ENCODE peak calls at places on chromosomes 7 and 10, in ten cellular contexts. One of them, this sample, is unnamed.

GRCh38 chr7:157278791-157279678 is 57.8 kb upstream of the DNAJB6 start:
- DNase-seq in OCI-LY7: no peak
- DNase-seq in cardiac fibroblast: peak
- DNase-seq in fibroblast of the aortic adventitia: peak
- DNase-seq in heart right ventricle: peak
- DNase-seq in fibroblast of mammary gland: peak
- DNase-seq in foreskin fibroblast: peak
- DNase-seq in left ventricle myocardium inferior: peak
- DNase-seq in tibial artery: no peak
- DNase-seq in IMR-90: no peak
- DNase-seq in this sample: no peak

GRCh38 chr7:55387062-55387965 is 22.2 kb downstream of the LANCL2 start:
- DNase-seq in OCI-LY7: peak
- DNase-seq in cardiac fibroblast: peak
- DNase-seq in fibroblast of the aortic adventitia: peak
- DNase-seq in heart right ventricle: no peak
- DNase-seq in fibroblast of mammary gland: peak
- DNase-seq in foreskin fibroblast: peak
- DNase-seq in left ventricle myocardium inferior: no peak
- DNase-seq in tibial artery: no peak
- DNase-seq in IMR-90: peak
- DNase-seq in this sample: no peak

GRCh38 chr7:29405891-29406290 is 157.7 kb upstream of the PRR15 start:
- DNase-seq in OCI-LY7: no peak
- DNase-seq in cardiac fibroblast: no peak
- DNase-seq in fibroblast of the aortic adventitia: no peak
- DNase-seq in heart right ventricle: no peak
- DNase-seq in fibroblast of mammary gland: no peak
- DNase-seq in foreskin fibroblast: no peak
- DNase-seq in left ventricle myocardium inferior: no peak
- DNase-seq in tibial artery: no peak
- DNase-seq in IMR-90: no peak
- DNase-seq in this sample: no peak

GRCh38 chr10:28624351-28624750 is 53.0 kb upstream of the BAMBI start:
- DNase-seq in OCI-LY7: peak
- DNase-seq in cardiac fibroblast: no peak
- DNase-seq in fibroblast of the aortic adventitia: no peak
- DNase-seq in heart right ventricle: no peak
- DNase-seq in fibroblast of mammary gland: no peak
- DNase-seq in foreskin fibroblast: peak
- DNase-seq in left ventricle myocardium inferior: no peak
- DNase-seq in tibial artery: no peak
- DNase-seq in IMR-90: no peak
- DNase-seq in this sample: no peak

GRCh38 chr10:115539142-115539762 is 446.1 kb downstream of the ATRNL1 start:
- DNase-seq in OCI-LY7: no peak
- DNase-seq in cardiac fibroblast: no peak
- DNase-seq in fibroblast of the aortic adventitia: no peak
- DNase-seq in heart right ventricle: no peak
- DNase-seq in fibroblast of mammary gland: no peak
- DNase-seq in foreskin fibroblast: no peak
- DNase-seq in left ventricle myocardium inferior: no peak
- DNase-seq in tibial artery: no peak
- DNase-seq in IMR-90: no peak
- DNase-seq in this sample: no peak

GRCh38 chr7:86814980-86815379 is 171.3 kb downstream of the GRM3 start:
- DNase-seq in OCI-LY7: peak
- DNase-seq in cardiac fibroblast: peak
- DNase-seq in fibroblast of the aortic adventitia: peak
- DNase-seq in heart right ventricle: no peak
- DNase-seq in fibroblast of mammary gland: peak
- DNase-seq in foreskin fibroblast: peak
- DNase-seq in left ventricle myocardium inferior: no peak
- DNase-seq in tibial artery: no peak
- DNase-seq in IMR-90: no peak
- DNase-seq in this sample: no peak

GRCh38 chr10:10499839-10500238 is 517.8 kb upstream of the CELF2 start:
- DNase-seq in OCI-LY7: no peak
- DNase-seq in cardiac fibroblast: peak
- DNase-seq in fibroblast of the aortic adventitia: peak
- DNase-seq in heart right ventricle: no peak
- DNase-seq in fibroblast of mammary gland: peak
- DNase-seq in foreskin fibroblast: peak
- DNase-seq in left ventricle myocardium inferior: no peak
- DNase-seq in tibial artery: no peak
- DNase-seq in IMR-90: peak
- DNase-seq in this sample: peak

GRCh38 chr7:69708857-69709256 is 110.6 kb downstream of the AUTS2 start:
- DNase-seq in OCI-LY7: no peak
- DNase-seq in cardiac fibroblast: peak
- DNase-seq in fibroblast of the aortic adventitia: peak
- DNase-seq in heart right ventricle: no peak
- DNase-seq in fibroblast of mammary gland: peak
- DNase-seq in foreskin fibroblast: peak
- DNase-seq in left ventricle myocardium inferior: no peak
- DNase-seq in tibial artery: no peak
- DNase-seq in IMR-90: no peak
- DNase-seq in this sample: no peak

GRCh38 chr7:151520419-151521229 is 929 bp upstream of the RHEB start:
- DNase-seq in OCI-LY7: no peak
- DNase-seq in cardiac fibroblast: no peak
- DNase-seq in fibroblast of the aortic adventitia: no peak
- DNase-seq in heart right ventricle: peak
- DNase-seq in fibroblast of mammary gland: no peak
- DNase-seq in foreskin fibroblast: peak
- DNase-seq in left ventricle myocardium inferior: peak
- DNase-seq in tibial artery: peak
- DNase-seq in IMR-90: no peak
- DNase-seq in this sample: no peak

GRCh38 chr10:95211606-95212279 is 17.7 kb downstream of the ACSM6 start:
- DNase-seq in OCI-LY7: no peak
- DNase-seq in cardiac fibroblast: no peak
- DNase-seq in fibroblast of the aortic adventitia: no peak
- DNase-seq in heart right ventricle: no peak
- DNase-seq in fibroblast of mammary gland: peak
- DNase-seq in foreskin fibroblast: peak
- DNase-seq in left ventricle myocardium inferior: no peak
- DNase-seq in tibial artery: no peak
- DNase-seq in IMR-90: peak
- DNase-seq in this sample: no peak

GRCh38 chr10:99676435-99676834 is 17.1 kb downstream of the ENTPD7 start:
- DNase-seq in OCI-LY7: no peak
- DNase-seq in cardiac fibroblast: peak
- DNase-seq in fibroblast of the aortic adventitia: peak
- DNase-seq in heart right ventricle: no peak
- DNase-seq in fibroblast of mammary gland: peak
- DNase-seq in foreskin fibroblast: peak
- DNase-seq in left ventricle myocardium inferior: no peak
- DNase-seq in tibial artery: no peak
- DNase-seq in IMR-90: peak
- DNase-seq in this sample: peak

GRCh38 chr10:72802291-72803118 is 91.0 kb upstream of the OIT3 start:
- DNase-seq in OCI-LY7: no peak
- DNase-seq in cardiac fibroblast: peak
- DNase-seq in fibroblast of the aortic adventitia: peak
- DNase-seq in heart right ventricle: no peak
- DNase-seq in fibroblast of mammary gland: peak
- DNase-seq in foreskin fibroblast: peak
- DNase-seq in left ventricle myocardium inferior: no peak
- DNase-seq in tibial artery: no peak
- DNase-seq in IMR-90: peak
- DNase-seq in this sample: peak

GRCh38 chr10:53699684-53700083 is 927.1 kb upstream of the MBL2 start:
- DNase-seq in OCI-LY7: no peak
- DNase-seq in cardiac fibroblast: no peak
- DNase-seq in fibroblast of the aortic adventitia: no peak
- DNase-seq in heart right ventricle: no peak
- DNase-seq in fibroblast of mammary gland: no peak
- DNase-seq in foreskin fibroblast: no peak
- DNase-seq in left ventricle myocardium inferior: no peak
- DNase-seq in tibial artery: no peak
- DNase-seq in IMR-90: no peak
- DNase-seq in this sample: no peak

DNA sequence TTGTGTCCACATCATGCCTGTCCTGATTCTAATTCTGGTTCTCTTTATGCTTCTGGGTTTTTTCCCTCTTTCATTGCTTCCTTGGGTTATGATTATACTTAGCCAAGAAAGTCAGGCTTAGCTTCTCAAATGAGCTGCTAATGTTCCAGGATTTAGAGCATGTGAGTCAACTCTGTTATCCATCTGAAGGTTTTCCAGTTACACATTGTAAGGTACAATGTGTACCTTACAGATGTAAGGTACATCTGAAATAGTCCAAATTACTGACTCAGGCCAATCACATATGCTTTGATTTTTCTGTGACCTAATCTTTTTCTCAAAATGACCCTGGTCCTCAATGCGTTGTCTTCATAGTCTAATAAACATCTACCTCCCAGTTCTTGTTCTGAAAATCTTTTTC is 13.3 kb upstream of the MIOS start:
- DNase-seq in OCI-LY7: no peak
- DNase-seq in cardiac fibroblast: peak
- DNase-seq in fibroblast of the aortic adventitia: no peak
- DNase-seq in heart right ventricle: no peak
- DNase-seq in fibroblast of mammary gland: peak
- DNase-seq in foreskin fibroblast: peak
- DNase-seq in left ventricle myocardium inferior: no peak
- DNase-seq in tibial artery: no peak
- DNase-seq in IMR-90: no peak
- DNase-seq in this sample: no peak
- H3K4me3 ChIP-seq in OCI-LY7: no peak
- H3K4me3 ChIP-seq in cardiac fibroblast: no peak
- H3K4me3 ChIP-seq in fibroblast of the aortic adventitia: no peak
- H3K4me3 ChIP-seq in heart right ventricle: no peak
- H3K4me3 ChIP-seq in fibroblast of mammary gland: no peak
- H3K4me3 ChIP-seq in foreskin fibroblast: no peak
- H3K4me3 ChIP-seq in left ventricle myocardium inferior: no peak
- H3K4me3 ChIP-seq in tibial artery: no peak
- H3K4me3 ChIP-seq in IMR-90: no peak
- H3K4me3 ChIP-seq in this sample: no peak

DNA sequence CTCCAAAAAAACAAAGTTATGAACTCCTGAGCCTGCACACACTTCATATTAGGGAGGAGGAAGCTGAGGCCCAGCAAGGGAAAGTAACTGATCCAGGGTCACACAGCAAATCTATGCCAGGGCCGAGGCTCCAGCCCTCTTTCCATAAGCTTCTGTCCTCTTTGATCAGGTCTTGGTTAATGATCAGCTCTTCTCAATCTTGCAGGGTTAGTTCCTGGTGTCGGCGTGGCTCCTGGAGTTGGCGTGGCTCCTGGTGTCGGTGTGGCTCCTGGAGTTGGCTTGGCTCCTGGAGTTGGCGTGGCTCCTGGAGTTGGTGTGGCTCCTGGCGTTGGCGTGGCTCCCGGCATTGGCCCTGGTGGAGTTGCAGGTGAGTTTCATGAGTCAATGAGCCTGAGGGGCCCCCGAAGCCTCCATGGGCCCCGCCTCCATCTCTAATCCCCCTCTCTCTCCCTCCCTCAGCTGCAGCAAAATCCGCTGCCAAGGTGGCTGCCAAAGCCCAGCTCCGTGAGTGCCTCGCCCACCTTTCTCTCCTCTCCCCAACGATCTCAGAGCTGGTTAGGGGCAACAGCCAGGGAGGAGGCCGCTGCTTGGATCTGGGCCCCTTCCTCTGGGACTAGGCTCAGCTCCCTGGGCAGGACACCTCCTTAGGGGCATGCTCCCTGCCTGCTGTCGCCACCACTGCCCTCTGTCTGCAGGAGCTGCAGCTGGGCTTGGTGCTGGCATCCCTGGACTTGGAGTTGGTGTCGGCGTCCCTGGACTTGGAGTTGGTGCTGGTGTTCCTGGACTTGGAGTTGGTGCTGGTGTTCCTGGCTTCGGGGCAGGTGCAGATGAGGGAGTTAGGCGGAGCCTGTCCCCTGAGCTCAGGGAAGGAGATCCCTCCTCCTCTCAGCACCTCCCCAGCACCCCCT is 23.7 kb upstream of the LIMK1 start:
- DNase-seq in OCI-LY7: no peak
- DNase-seq in cardiac fibroblast: no peak
- DNase-seq in fibroblast of the aortic adventitia: peak
- DNase-seq in heart right ventricle: peak
- DNase-seq in fibroblast of mammary gland: no peak
- DNase-seq in foreskin fibroblast: no peak
- DNase-seq in left ventricle myocardium inferior: no peak
- DNase-seq in tibial artery: no peak
- DNase-seq in IMR-90: no peak
- DNase-seq in this sample: no peak
- TF ChIP-seq CTCF in OCI-LY7: no peak
- TF ChIP-seq CTCF in cardiac fibroblast: no peak
- TF ChIP-seq CTCF in fibroblast of the aortic adventitia: no peak
- TF ChIP-seq CTCF in heart right ventricle: peak
- TF ChIP-seq CTCF in fibroblast of mammary gland: no peak
- TF ChIP-seq CTCF in foreskin fibroblast: no peak
- TF ChIP-seq CTCF in left ventricle myocardium inferior: no peak
- TF ChIP-seq CTCF in tibial artery: no peak
- TF ChIP-seq CTCF in IMR-90: no peak
- TF ChIP-seq CTCF in this sample: peak

DNA sequence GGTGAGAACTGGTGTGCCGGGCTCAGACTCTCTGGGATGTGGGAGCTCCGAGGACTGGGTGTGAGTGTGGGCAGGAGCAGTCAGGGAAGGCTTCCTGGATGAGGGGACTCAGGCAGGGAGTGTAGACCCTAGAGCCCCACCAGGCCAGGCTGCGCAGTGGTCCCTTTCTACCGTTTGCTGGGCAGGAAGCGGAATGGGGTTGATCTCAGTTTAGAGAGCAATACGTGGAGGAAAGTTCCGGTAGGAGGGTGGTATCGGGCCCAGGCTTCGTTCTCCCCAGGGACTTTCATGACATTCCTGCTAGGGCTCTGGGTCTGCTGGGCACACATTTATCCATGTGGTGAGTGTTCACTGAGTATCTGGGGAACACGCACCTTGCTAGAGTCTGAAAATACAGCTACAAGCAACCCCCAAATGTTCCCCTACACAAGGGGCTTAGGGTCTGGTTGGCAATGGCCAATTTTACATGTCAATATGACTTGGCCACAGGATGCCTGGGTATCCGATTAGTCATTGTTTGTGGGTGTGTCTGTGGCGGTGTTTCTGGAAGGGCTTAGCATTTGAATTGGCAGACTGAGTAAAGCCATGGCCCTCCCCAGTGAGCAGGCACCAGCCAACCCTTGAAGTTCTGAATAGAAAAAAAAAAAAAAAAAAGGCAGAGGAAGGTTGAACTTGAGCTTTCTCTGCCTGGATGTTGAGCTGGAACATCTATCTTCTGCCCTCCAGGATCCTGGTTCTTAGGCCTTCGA is 20.8 kb downstream of the GHRHR start:
- DNase-seq in OCI-LY7: no peak
- DNase-seq in cardiac fibroblast: peak
- DNase-seq in fibroblast of the aortic adventitia: peak
- DNase-seq in heart right ventricle: no peak
- DNase-seq in fibroblast of mammary gland: peak
- DNase-seq in foreskin fibroblast: peak
- DNase-seq in left ventricle myocardium inferior: no peak
- DNase-seq in tibial artery: no peak
- DNase-seq in IMR-90: no peak
- DNase-seq in this sample: peak
- H3K4me3 ChIP-seq in OCI-LY7: no peak
- H3K4me3 ChIP-seq in cardiac fibroblast: no peak
- H3K4me3 ChIP-seq in fibroblast of the aortic adventitia: no peak
- H3K4me3 ChIP-seq in heart right ventricle: no peak
- H3K4me3 ChIP-seq in fibroblast of mammary gland: no peak
- H3K4me3 ChIP-seq in foreskin fibroblast: no peak
- H3K4me3 ChIP-seq in left ventricle myocardium inferior: no peak
- H3K4me3 ChIP-seq in tibial artery: no peak
- H3K4me3 ChIP-seq in IMR-90: no peak
- H3K4me3 ChIP-seq in this sample: no peak

GRCh38 chr7:100582041-100582579 is 3.8 kb downstream of the LRCH4 start:
- DNase-seq in OCI-LY7: no peak
- DNase-seq in cardiac fibroblast: no peak
- DNase-seq in fibroblast of the aortic adventitia: no peak
- DNase-seq in heart right ventricle: no peak
- DNase-seq in fibroblast of mammary gland: no peak
- DNase-seq in foreskin fibroblast: no peak
- DNase-seq in left ventricle myocardium inferior: no peak
- DNase-seq in tibial artery: no peak
- DNase-seq in IMR-90: no peak
- DNase-seq in this sample: no peak
- TF ChIP-seq CTCF in OCI-LY7: no peak
- TF ChIP-seq CTCF in cardiac fibroblast: no peak
- TF ChIP-seq CTCF in fibroblast of the aortic adventitia: no peak
- TF ChIP-seq CTCF in heart right ventricle: no peak
- TF ChIP-seq CTCF in fibroblast of mammary gland: no peak
- TF ChIP-seq CTCF in foreskin fibroblast: no peak
- TF ChIP-seq CTCF in left ventricle myocardium inferior: no peak
- TF ChIP-seq CTCF in tibial artery: no peak
- TF ChIP-seq CTCF in IMR-90: no peak
- TF ChIP-seq CTCF in this sample: no peak